ENCODE peak calls at places on chromosomes 5 and 9, in six cellular contexts. Z is dorsolateral prefrontal cortex; X is T-helper 2 cell; G is Calu3; A is aorta; F is activated naive CD4-positive, alpha-beta T cell treated with anti-CD3 and anti-CD28 coated beads for 36 hours. B is an unnamed sample.

GRCh38 chr9:70285246-70285645 is 26.5 kb downstream of the SMC5 start:
- DNase-seq in X (no peak), F (no peak), G (no peak), A (no peak), Z (no peak), B (no peak)

GRCh38 chr5:113020461-113021273 is 44.1 kb downstream of the DCP2 start:
- DNase-seq in X (peak), F (peak), G (no peak), Z (no peak), A (no peak), B (peak)

GRCh38 chr5:35030426-35030825 is 17.3 kb downstream of the AGXT2 start:
- DNase-seq in Z (no peak), F (no peak), A (no peak), X (no peak), G (no peak), B (peak)

GRCh38 chr9:93121316-93122241 is 12.5 kb downstream of the NINJ1 start:
- DNase-seq in X (no peak), F (no peak), A (peak), Z (peak), G (no peak), B (no peak)

GRCh38 chr5:138752951-138753793 is at the start of gene CTNNA1:
- DNase-seq in F (peak), G (peak), X (peak), Z (peak), A (peak), B (peak)

GRCh38 chr5:124315746-124316415 is 430.6 kb downstream of the ZNF608 start:
- DNase-seq in Z (no peak), X (no peak), G (no peak), A (no peak), F (no peak), B (no peak)

GRCh38 chr5:180059326-180059725 is 12.2 kb downstream of the RNF130 start:
- DNase-seq in X (no peak), A (no peak), Z (no peak), G (no peak), F (no peak), B (no peak)

GRCh38 chr5:36111238-36111637 is 40.4 kb downstream of the LMBRD2 start:
- DNase-seq in G (no peak), F (no peak), A (no peak), X (no peak), Z (no peak), B (no peak)

GRCh38 chr9:136952354-136952855 is 332 bp downstream of the LCN12 start:
- DNase-seq in Z (no peak), X (no peak), F (no peak), G (no peak), A (no peak), B (no peak)

GRCh38 chr9:137190315-137190853 is 1.9 kb downstream of the SSNA1 start:
- DNase-seq in Z (no peak), F (no peak), A (no peak), G (no peak), X (no peak), B (peak)

GRCh38 chr9:129483467-129484324 is 137.2 kb downstream of the C9orf50 start:
- DNase-seq in Z (peak), G (peak), A (peak), X (no peak), F (peak), B (peak)

GRCh38 chr5:159098285-159099048 is 1.2 kb downstream of the EBF1 start:
- DNase-seq in Z (no peak), X (no peak), F (no peak), A (no peak), G (no peak), B (no peak)

GRCh38 chr9:128152781-128153116 is 3.5 kb downstream of the LCN2 start:
- DNase-seq in A (peak), Z (no peak), G (no peak), X (no peak), F (no peak), B (no peak)

GRCh38 chr5:37214550-37214949 is 34.6 kb downstream of the CPLANE1 start:
- DNase-seq in Z (no peak), G (no peak), A (no peak), X (no peak), F (no peak), B (peak)

GRCh38 chr9:96620832-96621269 is 1.2 kb upstream of the CDC14B start:
- DNase-seq in G (no peak), A (no peak), X (no peak), F (no peak), Z (no peak), B (no peak)

GRCh38 chr9:101369884-101370531 is 14.8 kb downstream of the BAAT start:
- DNase-seq in A (no peak), F (no peak), G (no peak), Z (no peak), X (no peak), B (no peak)

GRCh38 chr5:134100283-134101011 is 14.0 kb upstream of the TCF7 start:
- DNase-seq in G (peak), Z (no peak), X (peak), F (peak), A (peak), B (peak)

GRCh38 chr9:121779381-121780117 is 128.1 kb downstream of the DAB2IP start:
- DNase-seq in G (no peak), X (no peak), Z (no peak), A (no peak), F (no peak), B (no peak)

GRCh38 chr9:79682076-79682736 is 110.4 kb downstream of the TLE4 start:
- DNase-seq in F (no peak), Z (no peak), X (no peak), G (no peak), A (no peak), B (no peak)

GRCh38 chr9:69871143-69871834 is 50.7 kb downstream of the CFAP95 start:
- DNase-seq in G (no peak), X (no peak), Z (no peak), A (no peak), F (no peak), B (no peak)

GRCh38 chr9:27548055-27548741 is 18.6 kb upstream of the MOB3B start:
- DNase-seq in Z (no peak), X (no peak), G (no peak), A (no peak), F (no peak), B (peak)

GRCh38 chr9:100474082-100474949 is 1.4 kb downstream of the TMEFF1 start:
- DNase-seq in X (no peak), G (no peak), Z (peak), F (no peak), A (no peak), B (no peak)

GRCh38 chr9:121709798-121710197 is 58.4 kb downstream of the DAB2IP start:
- DNase-seq in X (no peak), F (no peak), G (no peak), A (no peak), Z (no peak), B (no peak)

GRCh38 chr9:132434875-132435274 is 24.9 kb downstream of the CFAP77 start:
- DNase-seq in G (no peak), A (no peak), Z (no peak), X (no peak), F (no peak), B (no peak)

GRCh38 chr9:89464991-89465390 is 32.9 kb downstream of the SEMA4D start:
- DNase-seq in F (no peak), Z (peak), A (peak), X (no peak), G (no peak), B (no peak)

GRCh38 chr5:134227259-134227658 is 1.4 kb upstream of the PPP2CA start:
- DNase-seq in Z (peak), A (no peak), X (no peak), F (peak), G (peak), B (peak)

GRCh38 chr5:76818844-76819831 is at the start of gene F2RL1:
- DNase-seq in Z (peak), G (peak), F (peak), X (peak), A (peak), B (peak)

GRCh38 chr5:28397502-28397941 is 1359.1 kb upstream of the CDH9 start:
- DNase-seq in A (no peak), X (no peak), Z (no peak), F (no peak), G (no peak), B (no peak)

GRCh38 chr9:137551656-137552534 is at the start of gene MRPL41:
- DNase-seq in G (peak), A (peak), Z (peak), X (peak), F (peak), B (peak)

GRCh38 chr5:151384106-151384505 is 36.7 kb upstream of the SLC36A2 start:
- DNase-seq in X (no peak), A (no peak), Z (no peak), F (no peak), G (no peak), B (peak)

GRCh38 chr9:114364123-114364522 is 23.7 kb downstream of the AKNA start:
- DNase-seq in X (no peak), G (no peak), A (no peak), Z (no peak), F (no peak), B (no peak)

GRCh38 chr5:84437673-84438315 is 53.1 kb upstream of the EDIL3 start:
- DNase-seq in F (no peak), Z (no peak), G (peak), A (no peak), X (no peak), B (no peak)

GRCh38 chr5:150593996-150594395 is 46.5 kb upstream of the SYNPO start:
- DNase-seq in G (no peak), Z (no peak), F (no peak), A (peak), X (no peak), B (no peak)

GRCh38 chr5:57181151-57181550 is 7.3 kb downstream of the GPBP1 start:
- DNase-seq in F (peak), X (no peak), Z (no peak), A (no peak), G (no peak), B (no peak)

GRCh38 chr9:79021084-79021483 is 550.7 kb upstream of the TLE4 start:
- DNase-seq in Z (no peak), X (no peak), G (no peak), A (no peak), F (no peak), B (no peak)

GRCh38 chr5:122586351-122586750 is 188.5 kb upstream of the SNX2 start:
- DNase-seq in Z (no peak), X (no peak), G (no peak), F (no peak), A (no peak), B (no peak)